ENCODE peak calls at places on chromosome 9, in eight cellular contexts. V is SK-N-SH; B is dorsolateral prefrontal cortex; U is AG04450; T is CD4-positive, alpha-beta memory T cell; H is IMR-90; E is HCT116; D is iPS DF 6.9. P is an unnamed sample.

GRCh38 chr9:29397148-29397547 is 1823.9 kb upstream of the C9orf72 start:
- DNase-seq in T (no peak), V (no peak), U (no peak), E (no peak), B (no peak), D (no peak), H (no peak), P (no peak)

GRCh38 chr9:106834888-106835287 is 28.1 kb upstream of the ZNF462 start:
- DNase-seq in D (no peak), V (no peak), T (no peak), E (no peak), H (no peak), B (no peak), U (no peak), P (no peak)

GRCh38 chr9:105405514-105406131 is 42.2 kb upstream of the FSD1L start:
- DNase-seq in T (peak), U (no peak), H (peak), V (no peak), D (no peak), B (no peak), E (no peak), P (no peak)

GRCh38 chr9:75001719-75002421 is 26.2 kb downstream of the CARNMT1 start:
- DNase-seq in E (peak), U (peak), D (peak), T (no peak), V (peak), H (peak), B (no peak), P (peak)

GRCh38 chr9:112048924-112049785 is 125.9 kb downstream of the SUSD1 start:
- DNase-seq in B (no peak), U (no peak), T (no peak), D (no peak), H (peak), V (no peak), E (no peak), P (no peak)

GRCh38 chr9:98372077-98372812 is 116.8 kb upstream of the TBC1D2 start:
- DNase-seq in V (no peak), U (no peak), T (no peak), E (no peak), H (no peak), B (no peak), D (no peak), P (no peak)

GRCh38 chr9:88303785-88304495 is 84.3 kb upstream of the SPIN1 start:
- DNase-seq in H (peak), T (no peak), V (no peak), U (no peak), E (no peak), B (no peak), D (no peak), P (no peak)

GRCh38 chr9:16247188-16247875 is 623.1 kb downstream of the BNC2 start:
- DNase-seq in T (no peak), D (no peak), H (peak), B (no peak), U (no peak), V (no peak), E (no peak), P (no peak)

GRCh38 chr9:94134629-94135028 is 50.4 kb downstream of the PTPDC1 start:
- DNase-seq in V (no peak), T (no peak), B (no peak), H (no peak), E (no peak), U (no peak), D (no peak), P (no peak)

GRCh38 chr9:37529111-37529510 is 43.4 kb downstream of the POLR1E start:
- DNase-seq in U (no peak), T (peak), V (no peak), B (no peak), H (no peak), D (no peak), E (no peak), P (no peak)

GRCh38 chr9:93617273-93617672 is 40.9 kb downstream of the PHF2 start:
- DNase-seq in B (no peak), U (no peak), E (no peak), H (no peak), V (no peak), T (no peak), D (no peak), P (no peak)

GRCh38 chr9:27638716-27639115 is 65.4 kb upstream of the C9orf72 start:
- DNase-seq in D (no peak), V (no peak), B (no peak), E (no peak), T (no peak), U (no peak), H (no peak), P (no peak)

GRCh38 chr9:12224449-12224848 is 468.7 kb upstream of the TYRP1 start:
- DNase-seq in V (no peak), D (no peak), B (no peak), T (no peak), E (no peak), U (no peak), H (no peak), P (no peak)

GRCh38 chr9:121844090-121844489 is 192.7 kb downstream of the DAB2IP start:
- DNase-seq in U (no peak), T (no peak), E (no peak), V (no peak), D (no peak), B (no peak), H (no peak), P (no peak)

GRCh38 chr9:120741701-120742100 is 27.4 kb upstream of the MEGF9 start:
- DNase-seq in H (no peak), D (no peak), T (no peak), E (no peak), U (no peak), B (no peak), V (no peak), P (no peak)

GRCh38 chr9:110807956-110808598 is 139.5 kb downstream of the MUSK start:
- DNase-seq in B (no peak), H (peak), E (no peak), U (no peak), D (no peak), V (no peak), T (no peak), P (no peak)
- H3K27ac ChIP-seq in B (no peak), H (no peak), E (no peak), U (no peak), D (no peak), V (no peak), T (no peak), P (no peak)

GRCh38 chr9:84711398-84711777 is 41.9 kb downstream of the NTRK2 start:
- DNase-seq in V (no peak), B (no peak), H (no peak), U (no peak), E (no peak), T (no peak), D (no peak), P (no peak)

GRCh38 chr9:84708400-84708799 is 38.9 kb downstream of the NTRK2 start:
- DNase-seq in U (no peak), B (no peak), E (no peak), T (no peak), V (no peak), H (no peak), D (peak), P (no peak)

GRCh38 chr9:84716217-84716616 is 46.7 kb downstream of the NTRK2 start:
- DNase-seq in V (no peak), T (no peak), H (no peak), E (no peak), U (no peak), B (no peak), D (no peak), P (no peak)

GRCh38 chr9:84711936-84712335 is 42.4 kb downstream of the NTRK2 start:
- DNase-seq in E (no peak), D (no peak), T (no peak), U (no peak), V (peak), B (peak), H (no peak), P (no peak)

GRCh38 chr9:84710701-84711397 is 41.3 kb downstream of the NTRK2 start:
- DNase-seq in T (no peak), V (no peak), E (no peak), U (no peak), H (no peak), B (no peak), D (no peak), P (no peak)
- H3K27ac ChIP-seq in T (no peak), V (no peak), E (no peak), U (no peak), H (no peak), B (no peak), D (no peak), P (no peak)

GRCh38 chr9:99425124-99425523 is 203.0 kb downstream of the SEC61B start:
- DNase-seq in V (no peak), T (no peak), E (no peak), H (no peak), U (no peak), D (no peak), B (no peak), P (no peak)
- H3K27ac ChIP-seq in V (peak), T (no peak), E (no peak), H (no peak), U (no peak), D (no peak), B (no peak), P (no peak)

DNA sequence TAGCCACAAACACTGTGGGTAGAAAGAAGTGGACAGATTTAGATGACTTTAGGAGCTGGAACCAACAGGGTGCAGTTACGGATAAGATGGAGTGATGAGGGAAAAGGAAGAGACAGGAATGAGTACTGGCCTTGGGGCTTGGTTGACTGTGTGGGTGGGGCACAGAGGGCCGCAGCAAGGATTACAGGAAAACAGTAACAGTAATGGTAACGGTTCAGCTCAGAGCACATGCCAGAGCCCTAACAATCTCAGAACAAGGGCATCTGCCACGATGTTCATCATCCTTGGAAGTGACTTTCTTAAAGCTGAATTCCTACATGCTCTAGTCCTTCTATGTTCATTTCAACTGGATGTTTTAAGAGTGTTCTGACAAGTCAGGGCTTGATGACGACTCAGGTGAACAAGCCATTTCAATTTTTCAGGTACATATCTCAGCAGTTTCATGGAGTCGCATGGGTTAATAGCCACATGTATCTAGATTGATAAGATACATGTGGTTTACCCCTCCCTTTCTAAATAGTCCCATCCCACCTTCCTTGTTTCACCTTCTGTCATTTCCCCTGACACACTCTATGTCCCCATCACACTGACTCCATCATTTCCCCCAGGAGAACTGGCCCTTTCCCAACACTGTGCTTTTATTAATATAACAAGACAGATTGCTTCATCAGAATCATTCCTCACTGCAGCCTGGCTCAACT is 65.0 kb downstream of the CEMIP2 start:
- DNase-seq in V (no peak), E (no peak), U (no peak), D (no peak), T (no peak), H (no peak), B (no peak), P (no peak)
- H3K27ac ChIP-seq in V (no peak), E (no peak), U (no peak), D (no peak), T (no peak), H (no peak), B (no peak), P (no peak)

DNA sequence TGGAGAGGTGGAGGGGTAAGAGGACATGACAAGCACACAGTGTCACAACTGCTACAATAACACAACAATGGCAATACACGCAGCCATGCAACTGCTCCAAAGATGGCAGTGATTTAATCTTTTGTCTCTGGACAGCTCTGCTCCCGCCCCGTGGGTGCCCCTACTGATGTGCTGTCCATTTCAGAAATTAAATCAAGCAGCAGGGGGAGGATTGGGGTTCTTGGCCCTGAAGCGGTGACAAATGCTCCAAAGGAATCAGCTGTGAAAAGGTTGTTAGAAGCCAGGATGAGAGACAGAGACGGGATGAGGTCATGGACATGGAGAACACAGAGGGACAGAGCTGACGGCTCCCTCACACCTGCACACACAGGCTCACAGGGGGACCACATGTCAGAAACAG is 22.6 kb downstream of the CNTFR start:
- DNase-seq in D (no peak), B (no peak), E (no peak), H (no peak), V (peak), T (no peak), U (no peak), P (no peak)
- H3K27ac ChIP-seq in D (no peak), B (no peak), E (no peak), H (no peak), V (peak), T (no peak), U (no peak), P (no peak)

GRCh38 chr9:125486576-125486975 is 220.4 kb downstream of the MAPKAP1 start:
- DNase-seq in V (no peak), H (no peak), B (no peak), T (no peak), E (no peak), U (no peak), D (no peak), P (no peak)
- H3K27ac ChIP-seq in V (peak), H (no peak), B (no peak), T (no peak), E (no peak), U (no peak), D (no peak), P (no peak)

GRCh38 chr9:33919276-33919897 is 102.4 kb downstream of the UBE2R2 start:
- DNase-seq in E (no peak), B (no peak), T (no peak), H (no peak), D (no peak), U (no peak), V (no peak), P (no peak)
- H3K27ac ChIP-seq in E (no peak), B (no peak), T (no peak), H (no peak), D (no peak), U (no peak), V (no peak), P (peak)